ENCODE peak calls at places on chromosomes 3 and 15, in four cellular contexts. F, V, O and D are unnamed samples.

GRCh38 chr3:177385831-177386301 is 188.6 kb upstream of the TBL1XR1 start:
- DNase-seq in V (no peak), O (no peak), F (no peak), D (no peak)

GRCh38 chr3:127772273-127772672 is 50.0 kb downstream of the MGLL start:
- DNase-seq in O (no peak), V (no peak), F (no peak), D (no peak)

GRCh38 chr3:71397046-71397445 is 186.5 kb downstream of the FOXP1 start:
- DNase-seq in V (peak), O (peak), F (no peak), D (peak)

GRCh38 chr3:54857343-54857742 is 70.5 kb downstream of the LRTM1 start:
- DNase-seq in V (no peak), F (no peak), O (no peak), D (no peak)

GRCh38 chr15:61404567-61404966 is 175.5 kb upstream of the RORA start:
- DNase-seq in V (no peak), F (no peak), O (no peak), D (no peak)

GRCh38 chr3:127855246-127855645 is 32.9 kb upstream of the MGLL start:
- DNase-seq in F (no peak), V (no peak), O (no peak), D (no peak)

GRCh38 chr3:52325686-52326085 is 9.6 kb downstream of the DNAH1 start:
- DNase-seq in F (no peak), O (no peak), V (no peak), D (no peak)

GRCh38 chr3:156751461-156752025 is 74.6 kb upstream of the LEKR1 start:
- DNase-seq in F (peak), V (no peak), O (no peak), D (no peak)

GRCh38 chr15:56939257-56939656 is 20.8 kb downstream of the TCF12 start:
- DNase-seq in V (no peak), F (no peak), O (no peak), D (no peak)

GRCh38 chr15:60528530-60528929 is 49.6 kb upstream of the ICE2 start:
- DNase-seq in F (no peak), O (no peak), V (no peak), D (no peak)

GRCh38 chr3:9777695-9778023 is 7.9 kb upstream of the CAMK1 start:
- DNase-seq in O (no peak), V (no peak), F (no peak), D (no peak)

GRCh38 chr3:122576174-122576940 is 1.1 kb upstream of the PARP15 start:
- DNase-seq in V (no peak), O (no peak), F (no peak), D (no peak)

GRCh38 chr3:65604863-65605526 is 433.7 kb downstream of the MAGI1 start:
- DNase-seq in V (no peak), O (no peak), F (no peak), D (no peak)

GRCh38 chr3:72187131-72187530 is 402.2 kb upstream of the PROK2 start:
- DNase-seq in V (no peak), F (no peak), O (no peak), D (no peak)

GRCh38 chr15:31577103-31577502 is 250.5 kb downstream of the KLF13 start:
- DNase-seq in F (no peak), O (no peak), V (no peak), D (no peak)

GRCh38 chr3:106275592-106275991 is 406.8 kb upstream of the CBLB start:
- DNase-seq in F (no peak), O (no peak), V (no peak), D (no peak)

GRCh38 chr3:47022540-47023161 is 43.2 kb downstream of the NBEAL2 start:
- DNase-seq in F (no peak), O (no peak), V (no peak), D (no peak)

GRCh38 chr15:47542312-47543094 is 174.8 kb upstream of the SEMA6D start:
- DNase-seq in F (no peak), V (no peak), O (no peak), D (no peak)

GRCh38 chr15:47541587-47541986 is 175.7 kb upstream of the SEMA6D start:
- DNase-seq in V (no peak), O (no peak), F (no peak), D (no peak)
- TF ChIP-seq CTCF in V (no peak), O (no peak), F (no peak), D (no peak)

GRCh38 chr15:64739216-64739976 is 36.0 kb downstream of the RBPMS2 start:
- DNase-seq in F (no peak), O (no peak), V (no peak), D (peak)
- H3K4me3 ChIP-seq in F (no peak), O (no peak), V (no peak), D (no peak)

GRCh38 chr3:107953707-107954106 is 137.1 kb downstream of the CD47 start:
- DNase-seq in O (no peak), F (no peak), V (no peak), D (no peak)

GRCh38 chr3:107947203-107947602 is 143.6 kb downstream of the CD47 start:
- DNase-seq in V (no peak), O (no peak), F (no peak), D (no peak)

GRCh38 chr3:107954845-107955244 is 136.0 kb downstream of the CD47 start:
- DNase-seq in V (no peak), O (no peak), F (no peak), D (no peak)

GRCh38 chr3:107950413-107950812 is 140.4 kb downstream of the CD47 start:
- DNase-seq in F (no peak), O (no peak), V (no peak), D (no peak)

DNA sequence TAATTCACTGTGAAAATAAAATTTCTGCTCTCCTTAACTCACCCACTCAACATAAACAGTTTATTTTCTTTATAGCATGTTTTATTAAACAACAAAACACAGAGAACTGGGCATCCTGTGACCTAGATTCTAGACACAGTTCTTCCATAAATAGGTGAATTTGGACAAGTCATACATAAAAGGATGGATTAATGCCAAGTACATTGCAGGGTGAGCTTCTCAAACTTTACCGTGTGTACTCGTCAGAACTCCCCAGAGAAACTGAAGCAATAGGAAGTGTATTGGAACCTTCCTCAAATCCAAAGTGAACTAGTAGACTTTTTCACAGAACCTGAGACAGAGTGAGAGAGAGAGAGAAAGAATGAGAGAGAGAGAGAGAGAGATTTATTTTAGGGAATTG is 139.7 kb downstream of the CD47 start:
- DNase-seq in V (no peak), O (no peak), F (no peak), D (no peak)
- TF ChIP-seq CTCF in V (no peak), O (no peak), F (no peak), D (no peak)

DNA sequence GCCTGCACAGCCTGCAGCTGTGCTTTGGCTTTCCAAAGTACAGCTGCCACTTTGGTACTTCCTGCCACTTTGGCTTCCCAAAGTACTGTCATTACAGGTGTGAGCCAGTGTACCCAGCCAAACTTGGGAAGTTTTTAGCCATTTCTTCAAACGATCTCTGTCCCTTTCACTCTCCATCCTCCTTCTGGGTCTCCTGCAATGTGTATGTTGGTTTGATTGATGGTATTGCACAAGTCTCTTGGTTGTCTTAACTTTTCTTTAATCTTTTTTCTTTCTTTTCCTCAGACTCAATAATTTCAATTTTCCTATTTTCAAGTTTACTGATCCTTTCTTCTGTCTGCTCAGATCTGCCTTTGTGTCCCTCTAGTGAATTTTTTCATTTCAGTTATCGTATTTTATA is 99.3 kb upstream of the CFAP20DC start:
- DNase-seq in O (no peak), V (no peak), F (no peak), D (no peak)
- H3K4me3 ChIP-seq in O (no peak), V (no peak), F (no peak), D (no peak)

GRCh38 chr3:50615190-50615589 is 1.8 kb upstream of the MAPKAPK3 start:
- DNase-seq in F (no peak), V (no peak), O (no peak), D (no peak)

GRCh38 chr3:50617911-50618481 is 1.0 kb downstream of the MAPKAPK3 start:
- DNase-seq in V (no peak), O (no peak), F (no peak), D (no peak)

GRCh38 chr3:50616003-50616769 is 765 bp upstream of the MAPKAPK3 start:
- DNase-seq in F (peak), V (peak), O (peak), D (peak)

GRCh38 chr3:50616770-50617095 is 218 bp upstream of the MAPKAPK3 start:
- DNase-seq in V (no peak), O (peak), F (peak), D (peak)

DNA sequence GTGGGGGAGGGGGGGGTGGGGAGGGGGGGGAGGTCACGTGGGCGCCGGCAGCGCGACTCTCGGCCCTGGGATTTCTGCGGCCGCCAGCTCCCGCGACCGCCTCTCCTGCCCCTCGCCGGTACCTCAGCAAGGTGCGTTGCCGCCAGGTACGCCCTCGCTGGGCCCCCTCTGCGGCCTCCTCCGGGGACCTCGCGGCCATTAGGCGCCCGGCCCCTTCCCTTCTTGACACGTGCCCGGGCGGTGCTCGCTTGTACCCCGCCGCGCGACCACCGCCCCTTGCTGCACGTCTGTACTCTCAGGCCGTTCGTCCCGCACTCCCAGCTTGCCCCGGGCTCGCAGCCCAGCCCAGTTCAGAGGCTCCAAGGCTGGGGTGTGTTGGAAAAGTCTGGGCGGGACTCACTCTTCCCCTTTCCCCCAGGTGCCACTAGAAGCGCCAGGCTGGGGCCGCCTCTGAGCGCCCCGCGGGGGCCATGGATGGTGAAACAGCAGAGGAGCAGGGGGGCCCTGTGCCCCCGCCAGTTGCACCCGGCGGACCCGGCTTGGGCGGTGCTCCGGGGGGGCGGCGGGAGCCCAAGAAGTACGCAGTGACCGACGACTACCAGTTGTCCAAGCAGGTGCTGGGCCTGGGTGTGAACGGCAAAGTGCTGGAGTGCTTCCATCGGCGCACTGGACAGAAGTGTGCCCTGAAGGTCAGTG is at the start of gene MAPKAPK3:
- DNase-seq in O (peak), F (no peak), V (no peak), D (no peak)
- TF ChIP-seq CTCF in O (no peak), F (no peak), V (no peak), D (no peak)

GRCh38 chr15:79314811-79315210 is 3.9 kb downstream of the TMED3 start:
- DNase-seq in F (peak), O (peak), V (no peak), D (no peak)

GRCh38 chr15:79314186-79314585 is 3.3 kb downstream of the TMED3 start:
- DNase-seq in V (no peak), O (no peak), F (no peak), D (no peak)

GRCh38 chr15:79310985-79311900 is at the start of gene TMED3:
- DNase-seq in V (peak), O (peak), F (peak), D (peak)

GRCh38 chr15:79310612-79310984 is 314 bp upstream of the TMED3 start:
- DNase-seq in O (no peak), V (no peak), F (no peak), D (no peak)

GRCh38 chr15:79311901-79312553 is 1.1 kb downstream of the TMED3 start:
- DNase-seq in O (no peak), V (no peak), F (no peak), D (no peak)
- H3K4me3 ChIP-seq in O (peak), V (peak), F (peak), D (peak)

DNA sequence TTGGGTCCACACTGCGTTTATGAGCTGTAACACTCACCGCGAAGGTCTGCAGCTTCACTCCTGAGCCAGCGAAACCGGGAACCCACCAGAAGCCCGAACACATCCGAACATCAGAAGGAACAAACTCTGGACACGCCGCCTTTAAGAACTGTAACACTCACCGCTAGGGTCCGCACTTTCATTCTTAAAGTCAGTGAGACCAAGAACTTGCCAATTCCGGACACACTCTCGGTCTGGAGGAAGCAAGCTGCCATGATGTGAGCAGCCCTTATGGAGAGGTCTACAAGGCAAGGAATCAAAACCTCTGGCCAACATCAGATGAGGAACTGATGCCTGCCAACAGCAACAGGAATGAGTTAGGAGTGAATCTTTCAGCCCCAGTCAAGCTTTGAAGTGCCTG is 62.9 kb downstream of the SLC28A2 start:
- DNase-seq in F (no peak), V (no peak), O (peak), D (no peak)
- TF ChIP-seq CTCF in F (no peak), V (peak), O (peak), D (no peak)

DNA sequence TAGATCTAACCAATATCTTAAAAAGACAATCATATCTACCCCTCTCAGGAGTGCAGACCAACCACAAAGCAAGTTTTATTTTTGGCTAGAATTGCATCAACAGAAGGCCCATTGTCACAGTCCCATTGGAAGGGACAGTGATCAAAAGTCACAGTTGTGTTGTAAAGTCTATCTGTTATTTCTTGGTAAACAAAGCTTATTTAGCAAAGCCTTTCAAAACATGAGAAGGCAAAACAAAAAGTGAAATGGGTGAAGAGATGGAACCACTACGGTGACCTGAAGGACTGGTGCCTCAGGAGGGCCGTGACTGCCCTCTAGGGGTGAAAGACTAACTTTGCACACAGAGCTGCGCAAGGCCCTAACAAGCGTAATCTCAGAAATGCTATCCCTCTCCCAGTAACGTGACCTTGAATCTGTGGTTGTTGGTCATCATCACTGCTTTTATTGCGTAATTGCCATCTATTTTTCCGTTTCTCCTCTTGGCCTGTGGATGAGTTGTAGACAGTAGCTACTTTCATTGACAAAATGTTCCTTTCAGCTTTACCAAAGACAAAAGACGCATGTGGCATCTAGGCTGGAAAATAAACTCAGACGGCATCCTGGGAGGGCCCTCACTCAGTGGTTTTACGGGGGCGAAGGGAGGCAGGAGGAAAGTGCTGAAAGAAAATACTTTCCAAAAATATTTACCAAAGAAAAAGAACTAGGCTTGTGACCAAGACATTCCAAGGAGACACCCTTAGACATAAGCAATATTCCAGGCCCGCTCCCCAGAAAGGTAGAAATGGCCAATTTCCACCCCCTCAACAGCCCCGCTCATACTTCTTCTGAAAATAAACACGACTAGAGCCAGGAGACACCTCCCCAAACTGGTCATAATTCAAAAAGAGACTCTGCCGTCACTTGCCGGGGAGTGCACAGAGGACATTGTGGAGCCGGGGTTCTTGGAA is 79.4 kb downstream of the FRMD4B start:
- DNase-seq in F (peak), O (peak), V (peak), D (peak)
- H3K4me3 ChIP-seq in F (no peak), O (no peak), V (no peak), D (no peak)

DNA sequence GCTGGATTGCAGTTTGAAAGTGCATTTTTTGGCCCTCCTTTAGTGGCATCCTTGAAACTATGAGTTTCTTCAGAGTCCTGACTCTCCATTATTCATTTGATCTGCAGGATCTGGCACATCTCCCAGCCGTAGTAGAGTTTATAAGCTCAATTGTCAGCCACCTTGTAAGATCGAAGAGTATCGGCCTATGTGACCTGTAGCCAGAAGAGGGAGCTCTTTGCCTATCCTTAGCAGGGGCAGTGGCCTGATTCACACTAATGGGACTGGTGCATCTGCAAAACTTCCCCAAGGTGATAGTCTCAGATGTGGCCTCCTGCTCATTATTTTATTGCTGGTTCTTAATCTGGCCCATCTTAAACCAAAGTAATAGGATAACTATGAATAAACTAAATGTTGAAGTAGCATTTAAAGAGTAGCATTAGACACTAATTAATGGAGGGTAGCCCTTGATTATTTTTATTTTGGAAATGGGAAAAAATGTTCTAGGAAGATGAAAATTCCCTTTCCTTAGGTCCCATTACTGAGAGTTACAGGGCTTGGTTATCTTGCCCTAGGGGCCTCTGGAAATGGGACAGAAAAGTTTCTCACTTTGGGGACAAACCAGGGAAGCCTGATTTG is 21.2 kb downstream of the GCSAM start:
- DNase-seq in O (peak), V (peak), F (peak), D (peak)
- TF ChIP-seq CTCF in O (peak), V (peak), F (peak), D (peak)